ENCODE peak calls at places on chromosomes 4 and X, in four cellular contexts. C is H1, X is IMR-90, H is H9. O is an unnamed sample.

GRCh38 chrX:124293810-124294209 is 38.6 kb upstream of the TEX13D start:
- DNase-seq in C (no peak), X (no peak), H (no peak), O (no peak)

GRCh38 chrX:115364625-115365024 is 75.1 kb downstream of the LUZP4 start:
- DNase-seq in C (no peak), X (peak; percentile 21), H (no peak), O (no peak)

GRCh38 chr4:155911905-155912304 is 8.4 kb downstream of the TDO2 start:
- DNase-seq in C (no peak), X (peak; percentile 26), H (no peak), O (peak; percentile 29)

GRCh38 chrX:32408389-32408788 is 803.0 kb downstream of the DMD start:
- DNase-seq in C (no peak), X (no peak), H (no peak), O (peak; percentile 22)

GRCh38 chr4:112951362-112951962 is 98.0 kb upstream of the ANK2 start:
- DNase-seq in C (no peak), X (peak; percentile 10), H (no peak), O (peak; percentile 30)

GRCh38 chr4:174248407-174248806 is 35.1 kb downstream of the FBXO8 start:
- DNase-seq in C (no peak), X (no peak), H (no peak), O (no peak)

GRCh38 chr4:113368056-113368455 is 318.6 kb downstream of the ANK2 start:
- DNase-seq in C (no peak), X (peak; percentile 97), H (no peak), O (no peak)

GRCh38 chr4:13545394-13545808 is 1.1 kb upstream of the NKX3-2 start:
- DNase-seq in C (no peak), X (no peak), H (no peak), O (no peak)

GRCh38 chrX:150508461-150509367 is 59.7 kb upstream of the MTM1 start:
- DNase-seq in C (no peak), X (peak; percentile 10), H (peak; percentile 69), O (peak; percentile 42)

GRCh38 chr4:124636793-124637192 is 75.7 kb downstream of the ANKRD50 start:
- DNase-seq in C (no peak), X (no peak), H (peak; percentile 50), O (peak; percentile 98)

GRCh38 chr4:5863461-5864113 is 29.3 kb downstream of the CRMP1 start:
- DNase-seq in C (no peak), X (peak; percentile 96), H (no peak), O (peak; percentile 4)

GRCh38 chr4:15906024-15906443 is 32.5 kb downstream of the FGFBP1 start:
- DNase-seq in C (peak; percentile 79), X (no peak), H (peak; percentile 96), O (peak; percentile 96)

GRCh38 chrX:129040124-129040523 is 483.2 kb downstream of the SMARCA1 start:
- DNase-seq in C (no peak), X (no peak), H (no peak), O (no peak)

GRCh38 chr4:41424541-41424940 is 113.4 kb upstream of the LIMCH1 start:
- DNase-seq in C (no peak), X (no peak), H (no peak), O (no peak)

DNA sequence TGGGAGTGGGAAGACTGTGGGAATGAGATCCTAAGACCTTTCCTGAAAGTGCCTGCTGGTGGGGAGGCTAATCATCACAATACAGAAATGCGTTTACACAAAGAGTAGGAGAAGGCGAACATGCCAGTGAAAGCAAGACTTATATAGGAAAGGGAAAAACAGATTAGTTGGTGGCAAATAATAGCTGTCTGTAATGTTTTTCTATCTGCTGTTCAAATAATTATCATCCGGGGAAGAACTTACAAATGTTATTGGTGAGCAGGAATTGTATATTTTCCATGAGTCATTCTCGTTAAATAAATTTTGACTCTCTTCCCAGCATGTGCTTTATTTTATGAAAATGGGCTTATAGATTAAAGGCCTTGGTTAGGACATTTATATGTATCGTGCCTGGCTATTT is 196.5 kb downstream of the ARHGAP10 start:
- DNase-seq in C (no peak), X (peak; percentile 76), H (no peak), O (no peak)
- H3K23ac ChIP-seq in C (no peak overlapping the region), X (no peak overlapping the region), H (no peak overlapping the region), O (no peak overlapping the region)

DNA sequence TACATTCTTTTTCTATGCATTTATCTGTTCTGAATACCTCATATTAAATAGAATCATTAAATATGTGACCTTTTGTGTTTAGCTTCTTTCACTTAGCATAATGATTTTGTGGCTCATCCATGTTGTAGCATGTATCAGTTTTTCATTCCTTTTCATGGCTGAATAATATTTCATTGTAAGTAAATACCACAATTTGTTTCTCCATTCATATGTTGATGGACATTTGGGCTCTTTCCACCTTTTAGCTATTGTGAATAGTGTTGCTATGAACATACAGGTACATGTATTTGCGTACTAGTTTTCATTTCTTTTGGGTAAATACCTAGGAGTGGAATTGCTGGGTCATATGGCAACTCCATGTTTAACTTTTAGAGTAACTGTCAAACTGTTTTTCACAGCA is 85.1 kb downstream of the GNL3L start:
- DNase-seq in C (no peak), X (no peak), H (no peak), O (no peak)
- H4K5ac ChIP-seq in C (no peak overlapping the region), X (no peak overlapping the region), H (no peak overlapping the region), O (no peak overlapping the region)

GRCh38 chr4:171651071-171651470 is 162.1 kb upstream of the GALNTL6 start:
- DNase-seq in C (no peak), X (no peak), H (no peak), O (no peak)
- H3K23ac ChIP-seq in C (no peak overlapping the region), X (no peak overlapping the region), H (no peak overlapping the region), O (no peak overlapping the region)

GRCh38 chr4:162234595-162234994 is 70.8 kb upstream of the FSTL5 start:
- DNase-seq in C (no peak), X (no peak), H (no peak), O (no peak)
- H4K5ac ChIP-seq in C (no peak overlapping the region), X (no peak overlapping the region), H (no peak overlapping the region), O (no peak overlapping the region)

GRCh38 chr4:4477391-4477790 is 64.5 kb downstream of the STX18 start:
- DNase-seq in C (no peak), X (no peak), H (no peak), O (no peak)

GRCh38 chr4:4472344-4472958 is 69.4 kb downstream of the STX18 start:
- DNase-seq in C (no peak), X (peak; percentile 57), H (no peak), O (no peak)

GRCh38 chr4:4471195-4471594 is 70.7 kb downstream of the STX18 start:
- DNase-seq in C (no peak), X (no peak), H (no peak), O (no peak)

GRCh38 chr4:4477796-4478195 is 64.1 kb downstream of the STX18 start:
- DNase-seq in C (no peak), X (peak; percentile 35), H (no peak), O (no peak)

GRCh38 chr4:4474496-4474895 is 67.4 kb downstream of the STX18 start:
- DNase-seq in C (no peak), X (no peak), H (no peak), O (no peak)
- H3K23ac ChIP-seq in C (no peak overlapping the region), X (no peak overlapping the region), H (no peak overlapping the region), O (no peak overlapping the region)

GRCh38 chr4:183397741-183398297 is 46.6 kb upstream of the CDKN2AIP start:
- DNase-seq in C (no peak), X (no peak), H (no peak), O (no peak)
- H4K5ac ChIP-seq in C (no peak overlapping the region), X (no peak overlapping the region), H (no peak overlapping the region), O (no peak overlapping the region)

GRCh38 chr4:145936142-145937020 is 2.2 kb downstream of the ZNF827 start:
- DNase-seq in C (peak; percentile 81), X (peak; percentile 73), H (peak; percentile 74), O (peak; percentile 94)
- H3K23ac ChIP-seq in C (no peak overlapping the region), X (peak overlapping the region; percentile 72), H (no peak overlapping the region), O (peak overlapping the region; percentile 81)

GRCh38 chrX:153216926-153217325 is 37.8 kb downstream of the MAGEA1 start:
- DNase-seq in C (no peak), X (no peak), H (no peak), O (no peak)
- H4K5ac ChIP-seq in C (no peak overlapping the region), X (no peak overlapping the region), H (no peak overlapping the region), O (no peak overlapping the region)

GRCh38 chr4:114435118-114435517 is 163.5 kb upstream of the UGT8 start:
- DNase-seq in C (no peak), X (no peak), H (no peak), O (no peak)
- H3K23ac ChIP-seq in C (no peak overlapping the region), X (no peak overlapping the region), H (no peak overlapping the region), O (no peak overlapping the region)